ENCODE peak calls at places on chromosome 22, in six cellular contexts. One of them, this sample, is unnamed.

GRCh38 chr22:47177334-47177815 is 414.9 kb downstream of the TBC1D22A start:
- DNase-seq in CD8-positive, alpha-beta T cell: no peak
- DNase-seq in CD4-positive, alpha-beta memory T cell: no peak
- DNase-seq in aorta: peak; percentile 18
- DNase-seq in GM23338: no peak
- DNase-seq in spleen: peak; percentile 58
- DNase-seq in this sample: peak; percentile 3

GRCh38 chr22:27801197-27801615 is 350 bp downstream of the MN1 start:
- DNase-seq in CD8-positive, alpha-beta T cell: peak; percentile 57
- DNase-seq in spleen: no peak
- DNase-seq in CD4-positive, alpha-beta memory T cell: peak; percentile 34
- DNase-seq in aorta: peak; percentile 65
- DNase-seq in GM23338: peak; percentile 70
- DNase-seq in this sample: peak; percentile 11

GRCh38 chr22:23396362-23397007 is 183.6 kb downstream of the IGLL1 start:
- DNase-seq in spleen: no peak
- DNase-seq in GM23338: no peak
- DNase-seq in CD8-positive, alpha-beta T cell: no peak
- DNase-seq in CD4-positive, alpha-beta memory T cell: no peak
- DNase-seq in aorta: no peak
- DNase-seq in this sample: no peak

GRCh38 chr22:38097557-38098409 is 12.7 kb downstream of the BAIAP2L2 start:
- DNase-seq in CD8-positive, alpha-beta T cell: no peak
- DNase-seq in GM23338: peak; percentile 94
- DNase-seq in spleen: no peak
- DNase-seq in CD4-positive, alpha-beta memory T cell: no peak
- DNase-seq in aorta: peak; percentile 40
- DNase-seq in this sample: no peak

GRCh38 chr22:31533391-31533790 is 37.1 kb downstream of the SFI1 start:
- DNase-seq in CD4-positive, alpha-beta memory T cell: no peak
- DNase-seq in GM23338: no peak
- DNase-seq in spleen: no peak
- DNase-seq in aorta: no peak
- DNase-seq in CD8-positive, alpha-beta T cell: no peak
- DNase-seq in this sample: no peak

GRCh38 chr22:29199702-29200400 is 5.8 kb upstream of the EMID1 start:
- DNase-seq in GM23338: no peak
- DNase-seq in CD4-positive, alpha-beta memory T cell: no peak
- DNase-seq in spleen: no peak
- DNase-seq in CD8-positive, alpha-beta T cell: no peak
- DNase-seq in aorta: no peak
- DNase-seq in this sample: no peak

GRCh38 chr22:23533771-23534191 is 46.3 kb downstream of the IGLL1 start:
- DNase-seq in CD4-positive, alpha-beta memory T cell: no peak
- DNase-seq in aorta: no peak
- DNase-seq in CD8-positive, alpha-beta T cell: no peak
- DNase-seq in GM23338: peak; percentile 74
- DNase-seq in spleen: peak; percentile 54
- DNase-seq in this sample: no peak

GRCh38 chr22:25023879-25024278 is 71.4 kb downstream of the KIAA1671 start:
- DNase-seq in CD4-positive, alpha-beta memory T cell: no peak
- DNase-seq in CD8-positive, alpha-beta T cell: no peak
- DNase-seq in spleen: no peak
- DNase-seq in GM23338: no peak
- DNase-seq in aorta: no peak
- DNase-seq in this sample: no peak

GRCh38 chr22:25069758-25070461 is 117.4 kb downstream of the KIAA1671 start:
- DNase-seq in spleen: no peak
- DNase-seq in CD8-positive, alpha-beta T cell: peak; percentile 66
- DNase-seq in CD4-positive, alpha-beta memory T cell: no peak
- DNase-seq in GM23338: peak; percentile 32
- DNase-seq in aorta: peak; percentile 78
- DNase-seq in this sample: no peak

GRCh38 chr22:16965083-16965482 is 42.9 kb downstream of the GAB4 start:
- DNase-seq in spleen: no peak
- DNase-seq in GM23338: no peak
- DNase-seq in CD4-positive, alpha-beta memory T cell: no peak
- DNase-seq in CD8-positive, alpha-beta T cell: no peak
- DNase-seq in aorta: peak; percentile 11
- DNase-seq in this sample: no peak

GRCh38 chr22:29879738-29880137 is 3.2 kb upstream of the MTMR3 start:
- DNase-seq in aorta: no peak
- DNase-seq in CD4-positive, alpha-beta memory T cell: no peak
- DNase-seq in spleen: no peak
- DNase-seq in CD8-positive, alpha-beta T cell: no peak
- DNase-seq in GM23338: peak; percentile 47
- DNase-seq in this sample: no peak

GRCh38 chr22:20111045-20111688 is 4.7 kb upstream of the RANBP1 start:
- DNase-seq in CD8-positive, alpha-beta T cell: no peak
- DNase-seq in CD4-positive, alpha-beta memory T cell: peak; percentile 21
- DNase-seq in aorta: peak; percentile 25
- DNase-seq in GM23338: peak; percentile 78
- DNase-seq in spleen: peak; percentile 67
- DNase-seq in this sample: peak; percentile 40

GRCh38 chr22:45639747-45640102 is 31.9 kb upstream of the ATXN10 start:
- DNase-seq in spleen: no peak
- DNase-seq in aorta: no peak
- DNase-seq in GM23338: no peak
- DNase-seq in CD8-positive, alpha-beta T cell: no peak
- DNase-seq in CD4-positive, alpha-beta memory T cell: no peak
- DNase-seq in this sample: no peak

GRCh38 chr22:45682069-45682468 is 10.4 kb downstream of the ATXN10 start:
- DNase-seq in CD4-positive, alpha-beta memory T cell: no peak
- DNase-seq in GM23338: no peak
- DNase-seq in spleen: no peak
- DNase-seq in CD8-positive, alpha-beta T cell: no peak
- DNase-seq in aorta: no peak
- DNase-seq in this sample: no peak

DNA sequence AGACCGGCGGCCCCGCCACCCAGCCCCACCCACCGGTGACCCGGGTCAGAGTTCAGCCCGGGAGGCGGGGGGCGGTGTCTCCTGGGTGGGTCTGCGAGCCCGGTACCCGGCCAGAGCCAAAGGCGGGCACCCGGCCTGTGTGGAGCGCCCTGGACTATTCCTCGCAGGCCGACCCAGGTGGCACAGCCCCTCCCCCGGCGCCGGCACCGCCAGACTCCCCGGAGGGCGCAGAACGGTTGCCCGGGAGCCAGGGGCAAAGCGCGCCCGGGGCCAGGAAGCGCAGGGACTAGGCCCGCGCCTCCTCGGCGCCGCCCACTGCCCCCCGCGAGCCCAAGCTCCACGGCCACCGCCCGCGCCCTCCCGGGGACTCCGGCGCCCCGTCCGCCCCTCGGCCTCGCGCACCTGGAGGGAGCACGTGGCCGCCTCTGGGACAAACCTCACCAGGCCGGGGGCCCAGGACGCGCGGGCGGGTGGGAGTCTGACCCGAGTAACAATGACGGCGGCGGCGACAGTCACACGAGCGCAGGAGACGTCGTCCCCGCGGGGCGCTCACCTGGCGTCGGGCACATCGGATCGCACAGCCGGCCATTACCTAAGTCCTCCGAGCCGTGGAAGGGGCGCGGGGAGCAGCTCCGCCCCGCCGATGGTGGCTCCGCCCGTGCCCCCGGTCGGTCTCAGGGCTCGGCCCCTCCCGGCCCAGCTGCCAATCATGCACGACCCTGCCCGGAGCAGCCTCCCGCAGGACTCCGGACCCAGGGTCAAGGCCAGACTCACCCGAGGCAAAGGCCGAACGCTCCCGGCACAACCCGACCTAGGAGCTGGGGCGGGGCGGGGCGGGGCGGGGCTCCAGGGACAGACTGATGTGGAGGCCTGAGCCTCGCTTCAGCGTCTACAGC is 7.5 kb downstream of the PLXNB2 start:
- DNase-seq in aorta: no peak
- DNase-seq in CD8-positive, alpha-beta T cell: no peak
- DNase-seq in GM23338: peak; percentile 91
- DNase-seq in CD4-positive, alpha-beta memory T cell: no peak
- DNase-seq in spleen: no peak
- DNase-seq in this sample: no peak
- H3K4me3 ChIP-seq in aorta: no peak overlapping the region
- H3K4me3 ChIP-seq in CD8-positive, alpha-beta T cell: no peak overlapping the region
- H3K4me3 ChIP-seq in GM23338: peak overlapping the region; percentile 60
- H3K4me3 ChIP-seq in CD4-positive, alpha-beta memory T cell: no peak overlapping the region
- H3K4me3 ChIP-seq in spleen: peak overlapping the region; percentile 91
- H3K4me3 ChIP-seq in this sample: no peak overlapping the region

DNA sequence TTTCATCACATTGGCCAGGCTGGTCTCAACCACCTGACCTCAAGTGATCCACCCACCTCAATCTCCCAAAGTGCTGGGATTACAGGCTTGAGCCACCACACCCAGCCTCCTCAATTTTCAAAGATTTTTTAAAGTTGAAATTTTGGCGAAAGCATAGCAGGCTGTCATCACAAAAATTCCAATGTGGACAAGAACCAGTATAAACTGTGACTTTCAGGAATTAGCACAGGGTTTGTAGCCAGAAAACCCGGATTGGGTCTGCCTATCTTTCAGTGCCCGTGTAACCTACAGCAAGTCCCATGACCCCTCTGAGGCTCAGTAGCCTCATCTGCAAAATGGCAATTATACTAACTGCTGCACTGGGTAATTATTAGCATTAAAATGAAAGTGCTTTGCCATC is 80.3 kb downstream of the SGSM3 start:
- DNase-seq in GM23338: no peak
- DNase-seq in aorta: no peak
- DNase-seq in CD8-positive, alpha-beta T cell: no peak
- DNase-seq in CD4-positive, alpha-beta memory T cell: no peak
- DNase-seq in spleen: no peak
- DNase-seq in this sample: no peak
- H3K4me3 ChIP-seq in GM23338: no peak overlapping the region
- H3K4me3 ChIP-seq in aorta: no peak overlapping the region
- H3K4me3 ChIP-seq in CD8-positive, alpha-beta T cell: peak overlapping the region; percentile 10
- H3K4me3 ChIP-seq in CD4-positive, alpha-beta memory T cell: peak overlapping the region; percentile 16
- H3K4me3 ChIP-seq in spleen: no peak overlapping the region
- H3K4me3 ChIP-seq in this sample: no peak overlapping the region

DNA sequence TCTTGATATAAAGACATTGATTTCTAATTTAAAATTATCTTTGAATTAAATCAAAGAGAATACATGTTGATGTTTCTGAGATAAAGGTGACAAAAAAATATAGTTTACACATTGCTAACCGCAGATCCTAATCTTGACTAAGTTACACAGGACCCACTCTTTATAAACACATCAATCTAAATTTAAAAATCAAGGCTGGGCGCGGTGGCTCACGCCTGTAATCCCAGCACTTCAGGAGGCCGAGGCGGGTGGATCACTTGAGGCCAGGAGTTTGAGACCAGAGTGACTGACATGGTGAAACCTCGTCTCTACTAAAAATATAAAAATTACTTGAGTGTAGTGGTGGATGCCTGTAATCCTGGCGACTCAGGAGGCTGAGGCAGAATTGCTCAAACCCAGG is 1.9 kb downstream of the ARFGAP3 start:
- DNase-seq in CD8-positive, alpha-beta T cell: no peak
- DNase-seq in aorta: no peak
- DNase-seq in CD4-positive, alpha-beta memory T cell: no peak
- DNase-seq in GM23338: no peak
- DNase-seq in spleen: peak; percentile 21
- DNase-seq in this sample: no peak
- H3K4me3 ChIP-seq in CD8-positive, alpha-beta T cell: no peak overlapping the region
- H3K4me3 ChIP-seq in aorta: peak overlapping the region; percentile 56
- H3K4me3 ChIP-seq in CD4-positive, alpha-beta memory T cell: no peak overlapping the region
- H3K4me3 ChIP-seq in GM23338: no peak overlapping the region
- H3K4me3 ChIP-seq in spleen: peak overlapping the region; percentile 88
- H3K4me3 ChIP-seq in this sample: no peak overlapping the region

DNA sequence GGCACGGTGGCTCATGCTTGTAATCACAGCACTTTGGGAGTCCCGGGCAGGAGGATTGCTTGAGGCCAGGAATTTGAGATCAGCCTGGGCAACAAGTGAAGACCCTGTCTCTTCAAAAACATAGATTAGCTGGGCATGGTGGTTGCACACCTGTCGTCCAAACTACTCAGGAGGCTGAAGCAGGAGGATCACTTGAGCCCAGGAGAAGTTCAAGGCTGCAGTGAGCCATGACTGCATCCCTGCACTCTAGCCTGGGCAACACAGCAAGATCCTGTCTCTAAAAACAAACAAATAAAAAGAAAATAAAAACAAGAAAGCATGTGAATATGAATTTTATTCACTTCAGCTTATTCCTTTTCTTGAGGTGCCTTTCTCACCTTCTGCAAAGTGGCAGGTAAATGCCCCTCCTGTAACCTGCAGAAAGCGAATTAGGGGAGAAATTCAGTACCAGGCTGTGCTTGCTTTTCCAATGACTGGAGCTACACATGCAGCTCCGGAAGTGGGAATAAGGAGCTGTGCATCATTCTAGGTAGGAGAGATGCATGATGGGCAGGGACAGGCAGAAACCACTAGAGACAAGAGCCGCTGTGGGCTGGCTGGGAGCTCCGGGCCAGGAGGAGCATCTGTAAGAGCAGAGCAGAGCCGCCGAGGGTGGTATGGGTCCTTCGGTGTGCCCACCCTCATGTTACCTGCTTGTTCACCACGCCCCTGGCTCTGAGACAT is 14.7 kb upstream of the KCTD17 start:
- DNase-seq in CD4-positive, alpha-beta memory T cell: no peak
- DNase-seq in aorta: no peak
- DNase-seq in GM23338: no peak
- DNase-seq in CD8-positive, alpha-beta T cell: no peak
- DNase-seq in spleen: no peak
- DNase-seq in this sample: no peak
- H3K4me3 ChIP-seq in CD4-positive, alpha-beta memory T cell: no peak overlapping the region
- H3K4me3 ChIP-seq in aorta: no peak overlapping the region
- H3K4me3 ChIP-seq in GM23338: no peak overlapping the region
- H3K4me3 ChIP-seq in CD8-positive, alpha-beta T cell: no peak overlapping the region
- H3K4me3 ChIP-seq in spleen: no peak overlapping the region
- H3K4me3 ChIP-seq in this sample: no peak overlapping the region

DNA sequence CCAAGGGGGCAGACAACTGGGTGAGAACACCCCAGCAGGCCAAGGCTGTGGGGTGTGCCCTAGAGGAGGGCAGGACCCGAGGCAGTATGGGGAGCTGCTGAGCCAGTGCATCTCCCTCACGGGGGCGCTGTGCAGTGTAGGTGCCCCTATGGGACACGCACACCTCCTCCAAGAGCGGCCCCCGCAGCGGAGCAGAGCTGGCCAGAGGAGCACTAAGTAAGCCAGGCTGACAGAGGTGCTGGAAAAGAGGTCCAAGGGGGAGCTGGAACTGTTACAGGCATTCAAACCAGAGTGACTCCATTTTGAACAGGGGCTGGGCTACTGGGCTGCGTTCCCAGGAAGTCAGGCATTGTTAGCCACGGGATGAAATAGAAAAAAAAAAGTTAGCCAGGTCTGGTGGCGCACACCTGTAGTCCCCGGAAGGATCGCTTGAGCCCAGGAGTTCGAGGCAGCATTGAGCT is 41.8 kb downstream of the TST start:
- DNase-seq in CD4-positive, alpha-beta memory T cell: peak; percentile 71
- DNase-seq in CD8-positive, alpha-beta T cell: peak; percentile 87
- DNase-seq in GM23338: peak; percentile 94
- DNase-seq in aorta: peak; percentile 77
- DNase-seq in spleen: peak; percentile 94
- DNase-seq in this sample: peak; percentile 84
- H3K4me3 ChIP-seq in CD4-positive, alpha-beta memory T cell: peak overlapping the region; percentile 41
- H3K4me3 ChIP-seq in CD8-positive, alpha-beta T cell: peak overlapping the region; percentile 50
- H3K4me3 ChIP-seq in GM23338: peak overlapping the region; percentile 55
- H3K4me3 ChIP-seq in aorta: no peak overlapping the region
- H3K4me3 ChIP-seq in spleen: peak overlapping the region; percentile 66
- H3K4me3 ChIP-seq in this sample: peak overlapping the region; percentile 5

This sample was measured in HAP-1.